ENCODE peak calls at places on chromosomes 16 and 17, in seven cellular contexts. One of them, this sample, is unnamed.

GRCh38 chr16:56932588-56933265 is 785 bp downstream of the HERPUD1 start:
- DNase-seq in astrocyte: peak; percentile 48
- DNase-seq in LNCaP clone FGC: peak; percentile 80
- DNase-seq in neural progenitor cell: peak; percentile 69
- DNase-seq in CD8-positive, alpha-beta T cell: peak; percentile 21
- DNase-seq in HCT116: peak; percentile 38
- DNase-seq in heart left ventricle: peak; percentile 85
- DNase-seq in this sample: peak; percentile 75

GRCh38 chr17:34781571-34782108 is 179.6 kb downstream of the CCT6B start:
- DNase-seq in CD8-positive, alpha-beta T cell: no peak
- DNase-seq in HCT116: no peak
- DNase-seq in heart left ventricle: no peak
- DNase-seq in astrocyte: no peak
- DNase-seq in LNCaP clone FGC: no peak
- DNase-seq in neural progenitor cell: peak; percentile 68
- DNase-seq in this sample: peak; percentile 30

GRCh38 chr17:36992701-36993100 is 43.9 kb downstream of the AATF start:
- DNase-seq in neural progenitor cell: no peak
- DNase-seq in LNCaP clone FGC: peak; percentile 68
- DNase-seq in CD8-positive, alpha-beta T cell: no peak
- DNase-seq in HCT116: no peak
- DNase-seq in heart left ventricle: no peak
- DNase-seq in astrocyte: no peak
- DNase-seq in this sample: no peak

GRCh38 chr16:78368121-78369102 is 269.0 kb downstream of the WWOX start:
- DNase-seq in HCT116: no peak
- DNase-seq in neural progenitor cell: no peak
- DNase-seq in heart left ventricle: no peak
- DNase-seq in LNCaP clone FGC: no peak
- DNase-seq in CD8-positive, alpha-beta T cell: no peak
- DNase-seq in astrocyte: no peak
- DNase-seq in this sample: no peak

GRCh38 chr17:69810326-69811035 is 264.5 kb upstream of the KCNJ16 start:
- DNase-seq in CD8-positive, alpha-beta T cell: no peak
- DNase-seq in LNCaP clone FGC: no peak
- DNase-seq in astrocyte: no peak
- DNase-seq in neural progenitor cell: no peak
- DNase-seq in heart left ventricle: no peak
- DNase-seq in HCT116: no peak
- DNase-seq in this sample: no peak

GRCh38 chr17:79988163-79988971 is 47.3 kb downstream of the TBC1D16 start:
- DNase-seq in neural progenitor cell: no peak
- DNase-seq in heart left ventricle: no peak
- DNase-seq in astrocyte: peak; percentile 73
- DNase-seq in HCT116: peak; percentile 83
- DNase-seq in CD8-positive, alpha-beta T cell: no peak
- DNase-seq in LNCaP clone FGC: peak; percentile 63
- DNase-seq in this sample: peak; percentile 77

GRCh38 chr16:58563235-58563634 is 47.9 kb downstream of the SETD6 start:
- DNase-seq in heart left ventricle: no peak
- DNase-seq in astrocyte: peak; percentile 74
- DNase-seq in HCT116: no peak
- DNase-seq in CD8-positive, alpha-beta T cell: no peak
- DNase-seq in LNCaP clone FGC: no peak
- DNase-seq in neural progenitor cell: no peak
- DNase-seq in this sample: peak; percentile 59

GRCh38 chr16:8583712-8584111 is 6.6 kb downstream of the TMEM114 start:
- DNase-seq in heart left ventricle: no peak
- DNase-seq in LNCaP clone FGC: no peak
- DNase-seq in neural progenitor cell: no peak
- DNase-seq in astrocyte: no peak
- DNase-seq in HCT116: peak; percentile 43
- DNase-seq in CD8-positive, alpha-beta T cell: no peak
- DNase-seq in this sample: no peak

GRCh38 chr17:17073627-17074521 is 31.6 kb downstream of the MPRIP start:
- DNase-seq in HCT116: no peak
- DNase-seq in astrocyte: peak; percentile 45
- DNase-seq in heart left ventricle: no peak
- DNase-seq in LNCaP clone FGC: no peak
- DNase-seq in neural progenitor cell: no peak
- DNase-seq in CD8-positive, alpha-beta T cell: no peak
- DNase-seq in this sample: peak; percentile 30

GRCh38 chr17:40827746-40828453 is 5.5 kb upstream of the KRT10 start:
- DNase-seq in LNCaP clone FGC: no peak
- DNase-seq in heart left ventricle: no peak
- DNase-seq in CD8-positive, alpha-beta T cell: no peak
- DNase-seq in astrocyte: peak; percentile 36
- DNase-seq in HCT116: peak; percentile 80
- DNase-seq in neural progenitor cell: no peak
- DNase-seq in this sample: no peak

GRCh38 chr16:87956771-87957279 is 5.6 kb downstream of the BANP start:
- DNase-seq in LNCaP clone FGC: no peak
- DNase-seq in CD8-positive, alpha-beta T cell: no peak
- DNase-seq in heart left ventricle: no peak
- DNase-seq in HCT116: no peak
- DNase-seq in astrocyte: peak; percentile 60
- DNase-seq in neural progenitor cell: no peak
- DNase-seq in this sample: peak; percentile 49

GRCh38 chr17:80872011-80872929 is 119.4 kb upstream of the CHMP6 start:
- DNase-seq in CD8-positive, alpha-beta T cell: no peak
- DNase-seq in HCT116: no peak
- DNase-seq in neural progenitor cell: no peak
- DNase-seq in heart left ventricle: no peak
- DNase-seq in LNCaP clone FGC: no peak
- DNase-seq in astrocyte: no peak
- DNase-seq in this sample: no peak

GRCh38 chr16:1823821-1824220 is 2.8 kb downstream of the HAGH start:
- DNase-seq in astrocyte: peak; percentile 34
- DNase-seq in HCT116: no peak
- DNase-seq in heart left ventricle: no peak
- DNase-seq in CD8-positive, alpha-beta T cell: no peak
- DNase-seq in neural progenitor cell: peak; percentile 72
- DNase-seq in LNCaP clone FGC: no peak
- DNase-seq in this sample: peak; percentile 20

GRCh38 chr17:19741832-19742457 is 6.2 kb downstream of the ALDH3A1 start:
- DNase-seq in HCT116: no peak
- DNase-seq in LNCaP clone FGC: no peak
- DNase-seq in neural progenitor cell: no peak
- DNase-seq in CD8-positive, alpha-beta T cell: no peak
- DNase-seq in heart left ventricle: no peak
- DNase-seq in astrocyte: no peak
- DNase-seq in this sample: no peak

GRCh38 chr17:8664426-8665105 is 34.0 kb upstream of the MYH10 start:
- DNase-seq in LNCaP clone FGC: no peak
- DNase-seq in neural progenitor cell: no peak
- DNase-seq in HCT116: no peak
- DNase-seq in heart left ventricle: no peak
- DNase-seq in astrocyte: peak; percentile 56
- DNase-seq in CD8-positive, alpha-beta T cell: no peak
- DNase-seq in this sample: no peak

GRCh38 chr17:21400816-21401593 is 24.8 kb downstream of the KCNJ12 start:
- DNase-seq in LNCaP clone FGC: no peak
- DNase-seq in CD8-positive, alpha-beta T cell: no peak
- DNase-seq in astrocyte: no peak
- DNase-seq in HCT116: no peak
- DNase-seq in neural progenitor cell: no peak
- DNase-seq in heart left ventricle: no peak
- DNase-seq in this sample: no peak

GRCh38 chr17:52064791-52065211 is 93.7 kb downstream of the CA10 start:
- DNase-seq in LNCaP clone FGC: no peak
- DNase-seq in heart left ventricle: no peak
- DNase-seq in HCT116: no peak
- DNase-seq in CD8-positive, alpha-beta T cell: no peak
- DNase-seq in neural progenitor cell: no peak
- DNase-seq in astrocyte: peak; percentile 50
- DNase-seq in this sample: peak; percentile 54
- H3K4me3 ChIP-seq in LNCaP clone FGC: no peak overlapping the region
- H3K4me3 ChIP-seq in heart left ventricle: no peak overlapping the region
- H3K4me3 ChIP-seq in HCT116: no peak overlapping the region
- H3K4me3 ChIP-seq in CD8-positive, alpha-beta T cell: no peak overlapping the region
- H3K4me3 ChIP-seq in neural progenitor cell: no peak overlapping the region
- H3K4me3 ChIP-seq in astrocyte: no peak overlapping the region
- H3K4me3 ChIP-seq in this sample: no peak overlapping the region

DNA sequence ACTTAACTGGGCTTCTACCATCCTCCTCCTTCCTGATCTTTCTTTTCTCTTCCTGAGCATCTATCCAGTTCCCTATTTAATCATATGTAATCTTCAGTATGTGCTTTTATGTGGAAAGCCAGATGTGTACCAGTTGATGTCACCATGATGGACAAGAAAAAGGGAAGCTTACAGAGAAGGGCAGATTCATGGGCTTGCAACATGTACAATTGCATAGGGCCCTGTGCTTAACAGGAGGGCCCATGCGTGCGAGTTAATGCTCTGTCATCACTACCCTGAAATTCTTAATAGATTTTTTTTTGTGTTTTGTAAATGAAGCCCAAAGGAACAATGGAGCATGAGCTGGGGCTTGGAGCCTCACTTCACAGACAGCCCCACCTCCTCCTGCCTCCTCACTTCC is 124.3 kb downstream of the CDH13 start:
- DNase-seq in heart left ventricle: no peak
- DNase-seq in LNCaP clone FGC: no peak
- DNase-seq in CD8-positive, alpha-beta T cell: no peak
- DNase-seq in astrocyte: no peak
- DNase-seq in HCT116: no peak
- DNase-seq in neural progenitor cell: no peak
- DNase-seq in this sample: no peak
- TF ChIP-seq CTCF in heart left ventricle: no peak
- TF ChIP-seq CTCF in LNCaP clone FGC: no peak
- TF ChIP-seq CTCF in CD8-positive, alpha-beta T cell: no peak
- TF ChIP-seq CTCF in astrocyte: no peak
- TF ChIP-seq CTCF in HCT116: no peak
- TF ChIP-seq CTCF in neural progenitor cell: no peak
- TF ChIP-seq CTCF in this sample: no peak

GRCh38 chr17:42407289-42407836 is 15.7 kb downstream of the CAVIN1 start:
- DNase-seq in LNCaP clone FGC: peak; percentile 85
- DNase-seq in CD8-positive, alpha-beta T cell: peak; percentile 36
- DNase-seq in heart left ventricle: peak; percentile 88
- DNase-seq in neural progenitor cell: peak; percentile 79
- DNase-seq in HCT116: no peak
- DNase-seq in astrocyte: no peak
- DNase-seq in this sample: peak; percentile 75
- H3K4me3 ChIP-seq in LNCaP clone FGC: no peak overlapping the region
- H3K4me3 ChIP-seq in CD8-positive, alpha-beta T cell: no peak overlapping the region
- H3K4me3 ChIP-seq in heart left ventricle: peak overlapping the region; percentile 20
- H3K4me3 ChIP-seq in neural progenitor cell: no peak overlapping the region
- H3K4me3 ChIP-seq in HCT116: no peak overlapping the region
- H3K4me3 ChIP-seq in astrocyte: no peak overlapping the region
- H3K4me3 ChIP-seq in this sample: no peak overlapping the region

DNA sequence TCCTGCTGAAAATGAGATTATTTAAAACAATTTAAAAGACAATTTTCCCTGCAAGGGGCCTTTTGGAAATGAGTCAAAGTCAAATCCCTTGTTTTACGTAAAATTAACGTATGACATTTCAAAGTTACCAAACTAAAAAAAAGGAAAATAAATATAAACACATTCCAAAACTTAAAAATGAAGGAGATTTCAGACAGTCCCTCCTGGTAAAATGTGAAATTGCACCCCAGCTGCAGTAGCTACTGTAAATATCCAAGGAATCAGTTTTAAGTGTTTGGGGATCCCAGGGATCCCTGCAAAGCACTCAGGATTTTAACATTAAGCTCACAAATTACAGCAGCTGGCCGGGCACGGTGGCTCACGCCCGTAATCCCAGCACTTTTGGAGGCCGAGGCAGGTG is 63.3 kb downstream of the NXN start:
- DNase-seq in heart left ventricle: no peak
- DNase-seq in CD8-positive, alpha-beta T cell: no peak
- DNase-seq in neural progenitor cell: no peak
- DNase-seq in HCT116: no peak
- DNase-seq in LNCaP clone FGC: no peak
- DNase-seq in astrocyte: no peak
- DNase-seq in this sample: no peak
- TF ChIP-seq CTCF in heart left ventricle: no peak
- TF ChIP-seq CTCF in CD8-positive, alpha-beta T cell: no peak
- TF ChIP-seq CTCF in neural progenitor cell: peak; percentile 10
- TF ChIP-seq CTCF in HCT116: peak; percentile 15
- TF ChIP-seq CTCF in LNCaP clone FGC: no peak
- TF ChIP-seq CTCF in astrocyte: peak; percentile 7
- TF ChIP-seq CTCF in this sample: peak; percentile 27

GRCh38 chr17:75524269-75524970 is 1.1 kb upstream of the LLGL2 start:
- DNase-seq in CD8-positive, alpha-beta T cell: no peak
- DNase-seq in HCT116: no peak
- DNase-seq in heart left ventricle: no peak
- DNase-seq in astrocyte: no peak
- DNase-seq in LNCaP clone FGC: no peak
- DNase-seq in neural progenitor cell: no peak
- DNase-seq in this sample: no peak
- H3K4me3 ChIP-seq in CD8-positive, alpha-beta T cell: peak overlapping the region; percentile 78
- H3K4me3 ChIP-seq in HCT116: peak overlapping the region; percentile 68
- H3K4me3 ChIP-seq in heart left ventricle: peak overlapping the region; percentile 74
- H3K4me3 ChIP-seq in astrocyte: peak overlapping the region; percentile 52
- H3K4me3 ChIP-seq in LNCaP clone FGC: peak overlapping the region; percentile 71
- H3K4me3 ChIP-seq in neural progenitor cell: peak overlapping the region; percentile 87
- H3K4me3 ChIP-seq in this sample: no peak overlapping the region

This sample was measured in AG10803.